ENCODE peak calls at places on chromosomes 16 and 17, in eight cellular contexts. O, J, Z, D, Y, X, F and S are unnamed samples. For H3K4me1, the result is how much of the 10 kb centered on the place peaks cover.

GRCh38 chr16:84726670-84727467 is 27.1 kb downstream of the USP10 start:
- DNase-seq in X (no peak), O (no peak), Z (no peak), F (peak), Y (peak), D (no peak), J (no peak), S (no peak)

GRCh38 chr16:31196324-31197088 is 6.1 kb downstream of the PYCARD start:
- DNase-seq in Y (no peak), D (no peak), Z (no peak), F (no peak), J (no peak), O (no peak), X (no peak), S (no peak)

GRCh38 chr17:29039764-29040598 is 3.0 kb upstream of the PIPOX start:
- DNase-seq in J (no peak), O (peak), D (peak), Z (peak), X (no peak), Y (no peak), F (no peak), S (peak)

GRCh38 chr17:50190278-50191069 is 11.0 kb downstream of the COL1A1 start:
- DNase-seq in J (no peak), F (no peak), Y (no peak), O (peak), Z (no peak), X (no peak), D (peak), S (no peak)

GRCh38 chr16:22356930-22357634 is 17.3 kb downstream of the CDR2 start:
- DNase-seq in O (no peak), Y (no peak), D (no peak), X (no peak), Z (no peak), J (no peak), F (no peak), S (peak)

GRCh38 chr16:48542020-48542473 is 67.9 kb downstream of the N4BP1 start:
- DNase-seq in Z (peak), D (peak), O (peak), X (peak), J (peak), Y (peak), F (peak), S (peak)

GRCh38 chr16:57471852-57472664 is 9.6 kb downstream of the POLR2C start:
- DNase-seq in J (no peak), D (peak), O (no peak), F (no peak), X (no peak), Z (no peak), Y (peak), S (peak)

GRCh38 chr17:46012506-46013079 is 13.5 kb downstream of the STH start:
- DNase-seq in X (peak), F (no peak), Y (no peak), D (no peak), J (no peak), O (no peak), Z (no peak), S (no peak)

GRCh38 chr16:48434653-48435318 is 49.6 kb upstream of the SIAH1 start:
- DNase-seq in D (peak), F (no peak), Z (peak), X (no peak), J (no peak), Y (no peak), O (peak), S (no peak)

GRCh38 chr16:70685938-70686375 is at the start of gene MTSS2:
- DNase-seq in X (peak), Y (peak), O (peak), D (peak), J (peak), F (peak), Z (peak), S (peak)

GRCh38 chr16:73000020-73000906 is 47.7 kb downstream of the ZFHX3 start:
- DNase-seq in Y (peak), D (peak), O (peak), F (peak), Z (no peak), X (no peak), J (peak), S (peak)

GRCh38 chr16:55056585-55057520 is 126.2 kb downstream of the IRX5 start:
- DNase-seq in Z (no peak), F (no peak), O (peak), X (no peak), D (peak), J (peak), Y (no peak), S (peak)

GRCh38 chr16:1188781-1189189 is 35.9 kb downstream of the CACNA1H start:
- DNase-seq in D (peak), Y (peak), O (peak), X (no peak), Z (peak), J (no peak), F (peak), S (peak)

GRCh38 chr16:81738831-81739496 is 40.1 kb upstream of the PLCG2 start:
- DNase-seq in J (peak), Z (no peak), X (peak), O (no peak), Y (peak), D (no peak), F (peak), S (no peak)

GRCh38 chr17:80441133-80441578 is 26.2 kb downstream of the ENDOV start:
- DNase-seq in Z (peak), F (peak), Y (no peak), O (peak), X (no peak), D (peak), J (no peak), S (peak)

GRCh38 chr17:32621612-32622312 is 135.0 kb downstream of the CDK5R1 start:
- DNase-seq in J (no peak), Z (no peak), Y (no peak), D (peak), O (no peak), X (no peak), F (no peak), S (no peak)

GRCh38 chr16:14378131-14378551 is 251.9 kb downstream of the PARN start:
- DNase-seq in J (no peak), X (no peak), O (peak), F (no peak), Z (peak), D (peak), Y (no peak), S (no peak)

GRCh38 chr17:83057793-83058477 is 21.5 kb upstream of the METRNL start:
- DNase-seq in D (no peak), F (peak), J (peak), Z (no peak), X (peak), Y (no peak), O (no peak), S (no peak)

GRCh38 chr16:81608515-81609209 is 164.1 kb downstream of the CMIP start:
- DNase-seq in X (no peak), D (peak), J (no peak), Z (peak), O (peak), Y (no peak), F (no peak), S (no peak)

GRCh38 chr16:13110124-13110796 is 208.9 kb downstream of the SHISA9 start:
- DNase-seq in F (no peak), Y (no peak), J (peak), O (peak), D (no peak), Z (no peak), X (peak), S (no peak)

GRCh38 chr16:31695667-31696066 is 168.0 kb downstream of the AHSP start:
- DNase-seq in J (no peak), F (no peak), X (no peak), Z (no peak), O (no peak), Y (no peak), D (no peak), S (peak)

GRCh38 chr17:76612977-76613851 is 27.6 kb upstream of the ST6GALNAC2 start:
- DNase-seq in O (no peak), D (no peak), X (no peak), F (no peak), Z (no peak), J (no peak), Y (no peak), S (no peak)

GRCh38 chr16:64579712-64580111 is 542.2 kb downstream of the CDH11 start:
- DNase-seq in D (no peak), F (no peak), O (no peak), Y (no peak), J (no peak), Z (no peak), X (no peak), S (no peak)

GRCh38 chr16:9013508-9013864 is 49.8 kb upstream of the USP7 start:
- DNase-seq in J (no peak), Y (no peak), F (no peak), Z (no peak), D (peak), O (no peak), X (no peak), S (no peak)

GRCh38 chr16:86089986-86090385 is 191.0 kb downstream of the IRF8 start:
- DNase-seq in F (no peak), X (peak), Y (no peak), O (no peak), D (no peak), Z (no peak), J (peak), S (no peak)

GRCh38 chr17:10091051-10091450 is 107.4 kb downstream of the GAS7 start:
- DNase-seq in X (no peak), O (peak), D (no peak), Y (no peak), Z (no peak), F (no peak), J (peak), S (no peak)

GRCh38 chr16:1429026-1429425 is 1.9 kb upstream of the PERCC1 start:
- DNase-seq in J (no peak), X (peak), D (no peak), Z (no peak), O (no peak), F (no peak), Y (no peak), S (no peak)

GRCh38 chr16:3578121-3578520 is 918 bp upstream of the NLRC3 start:
- DNase-seq in Y (no peak), J (no peak), X (no peak), D (no peak), O (no peak), F (no peak), Z (no peak), S (no peak)

GRCh38 chr16:10941127-10941933 is 938 bp downstream of the DEXI start:
- DNase-seq in D (no peak), F (no peak), Z (no peak), O (peak), X (no peak), J (no peak), Y (peak), S (no peak)

GRCh38 chr16:50311891-50312501 is 45.6 kb downstream of the ADCY7 start:
- DNase-seq in X (peak), Y (no peak), F (no peak), D (no peak), O (no peak), Z (no peak), J (peak), S (no peak)

GRCh38 chr16:87948119-87948545 is 3.1 kb upstream of the BANP start:
- DNase-seq in Y (no peak), Z (no peak), O (no peak), D (no peak), F (no peak), J (no peak), X (peak), S (no peak)

GRCh38 chr16:87942680-87943079 is 6.4 kb upstream of the CA5A start:
- DNase-seq in F (no peak), Y (no peak), Z (no peak), O (no peak), D (no peak), X (no peak), J (no peak), S (no peak)

GRCh38 chr16:87946596-87947350 is 4.5 kb upstream of the BANP start:
- DNase-seq in J (no peak), Z (no peak), Y (no peak), F (no peak), X (peak), O (no peak), D (no peak), S (no peak)

GRCh38 chr16:87947356-87948118 is 3.7 kb upstream of the BANP start:
- DNase-seq in X (peak), Z (no peak), D (no peak), O (no peak), F (no peak), Y (no peak), J (no peak), S (no peak)

DNA sequence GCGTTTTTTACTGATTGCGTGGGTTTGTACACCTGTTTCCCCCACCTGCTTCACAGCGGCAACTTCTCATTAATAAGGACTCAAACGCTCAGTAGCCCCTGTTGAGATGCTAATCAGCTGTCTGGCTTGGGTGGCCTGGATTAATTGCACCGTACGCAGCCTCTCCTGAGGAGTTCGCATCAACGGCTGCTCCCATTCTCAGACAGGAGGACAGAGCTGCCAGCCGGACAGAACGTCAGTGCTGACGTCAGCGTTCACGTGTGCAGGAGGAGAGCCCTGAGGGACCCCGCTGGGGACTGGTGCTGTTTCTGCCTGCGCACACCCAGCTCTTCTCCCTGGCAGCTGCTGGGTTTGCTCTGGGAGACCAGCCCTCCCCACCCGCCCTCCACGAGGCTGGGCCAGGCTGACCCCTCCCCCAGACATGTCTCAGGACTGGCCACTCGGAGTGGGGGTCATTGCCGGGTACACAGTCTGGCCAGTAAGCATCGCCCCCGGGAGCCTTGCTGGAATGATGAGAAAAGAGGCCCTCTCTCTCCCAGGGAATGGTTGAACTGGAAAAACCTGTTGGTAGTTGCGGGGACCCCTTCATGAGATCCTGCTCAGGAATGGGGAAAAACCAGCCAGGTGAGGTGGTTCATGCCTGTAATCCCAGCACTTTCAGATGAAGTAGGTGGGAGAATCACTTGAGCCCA is 5.7 kb upstream of the BANP start:
- DNase-seq in F (peak), D (peak), Z (peak), X (peak), O (peak), J (peak), Y (peak), S (peak)
- H3K4me3 ChIP-seq in F (peak), D (no peak), Z (peak), X (peak), O (peak), J (peak), Y (peak), S (no peak)

DNA sequence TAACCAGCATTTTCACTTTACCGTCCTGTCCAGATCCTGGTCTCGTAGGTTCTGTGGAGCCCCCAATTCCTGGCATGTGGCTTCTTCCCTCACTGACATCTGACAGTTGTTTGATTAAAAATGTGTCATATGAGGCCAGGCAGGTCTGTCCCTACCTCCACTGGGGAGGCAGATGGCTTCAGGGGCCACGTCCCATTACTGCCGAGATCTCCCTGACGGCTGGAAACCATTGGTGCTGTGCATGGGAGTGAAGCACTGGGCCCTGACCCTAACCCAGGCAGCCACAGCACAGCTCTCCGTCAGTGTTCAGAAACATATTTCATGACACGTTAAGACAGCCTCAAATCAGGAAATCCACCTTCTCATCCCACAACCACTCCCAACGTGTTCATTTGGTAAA is 77.5 kb downstream of the GNAO1 start:
- DNase-seq in F (no peak), J (peak), O (no peak), X (no peak), Z (no peak), D (no peak), Y (no peak), S (no peak)
- H3K4me1 ChIP-seq in F (under half), J (under half), O (under half), X (under half), Z (under half), D (under half), Y (under half), S (under half)

DNA sequence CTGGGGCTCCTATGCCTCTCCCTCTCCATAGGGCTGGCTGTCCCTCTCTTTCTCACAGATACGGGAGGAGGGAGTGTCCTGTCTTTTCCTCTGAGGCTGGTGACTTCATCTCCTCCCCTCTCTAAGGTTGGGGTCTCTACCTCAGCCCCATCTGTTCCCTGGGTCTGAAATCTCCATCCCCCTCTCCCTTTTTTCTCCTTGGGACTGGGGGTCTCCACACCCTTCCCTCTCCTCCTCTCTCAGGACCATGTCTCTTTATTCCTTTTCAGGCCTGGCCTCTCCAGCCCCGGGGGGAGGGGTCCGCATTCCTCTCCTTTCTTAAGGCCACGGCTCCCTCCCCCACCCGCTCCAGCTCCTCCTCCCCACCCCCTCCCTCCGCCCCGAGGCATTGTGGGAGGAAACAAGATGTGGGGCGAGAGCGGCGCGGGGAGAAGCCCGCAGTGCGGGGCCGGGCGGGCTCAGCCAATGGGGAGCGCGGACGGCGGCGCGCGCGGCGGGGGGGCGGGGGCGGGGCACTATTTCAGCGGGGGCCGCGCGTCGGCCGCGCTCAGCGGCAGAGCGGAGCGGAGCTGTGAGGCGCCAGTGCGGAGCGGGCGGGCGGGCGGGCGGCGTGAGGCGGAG is at the start of gene DYNLL2:
- DNase-seq in Z (peak), J (peak), X (peak), Y (peak), F (peak), D (peak), O (peak), S (peak)
- H3K4me3 ChIP-seq in Z (peak), J (peak), X (peak), Y (peak), F (peak), D (peak), O (peak), S (peak)

GRCh38 chr16:56195151-56195550 is 3.9 kb downstream of the GNAO1 start:
- DNase-seq in X (no peak), D (no peak), J (no peak), Y (no peak), Z (no peak), F (no peak), O (no peak), S (no peak)
- H3K4me1 ChIP-seq in X (under half), D (under half), J (under half), Y (under half), Z (under half), F (half or more), O (under half), S (under half)

GRCh38 chr16:90032664-90033346 is 13.5 kb upstream of the DBNDD1 start:
- DNase-seq in X (no peak), Z (peak), F (no peak), J (no peak), Y (no peak), O (peak), D (peak), S (peak)
- H3K4me3 ChIP-seq in X (no peak), Z (no peak), F (no peak), J (no peak), Y (no peak), O (no peak), D (no peak), S (no peak)

GRCh38 chr17:31476525-31477416 is 85.3 kb downstream of the RAB11FIP4 start:
- DNase-seq in Y (no peak), O (no peak), D (no peak), Z (no peak), X (no peak), F (no peak), J (no peak), S (no peak)
- H3K4me1 ChIP-seq in Y (under half), O (under half), D (under half), Z (under half), X (under half), F (under half), J (under half), S (under half)

GRCh38 chr17:42153919-42154491 is 784 bp downstream of the RAB5C start:
- DNase-seq in D (peak), F (no peak), Y (peak), O (peak), X (no peak), J (no peak), Z (peak), S (no peak)
- H3K4me3 ChIP-seq in D (peak), F (peak), Y (peak), O (peak), X (peak), J (peak), Z (peak), S (peak)

DNA sequence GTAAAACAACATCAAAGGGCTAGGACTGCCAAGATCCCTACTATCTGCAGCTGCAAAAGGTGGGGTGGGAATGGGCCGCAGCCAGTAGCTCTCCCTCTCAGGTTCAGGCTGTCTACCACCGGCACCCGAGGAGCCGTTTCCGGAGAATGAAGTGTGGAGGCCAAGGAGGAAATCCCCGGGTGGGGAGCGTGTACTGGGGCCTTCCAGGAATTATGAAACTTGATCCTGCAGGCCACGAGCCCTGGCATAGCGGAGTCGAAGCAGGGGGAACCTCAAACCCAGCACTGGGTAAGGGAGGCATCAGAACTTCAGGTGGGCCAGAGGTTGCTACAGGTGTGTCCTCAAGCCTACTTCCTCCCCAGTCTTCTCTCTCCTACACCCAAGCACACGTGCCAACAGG is 5.1 kb downstream of the INPP5K start:
- DNase-seq in D (no peak), X (no peak), Z (no peak), F (peak), J (peak), Y (peak), O (no peak), S (peak)
- H3K4me1 ChIP-seq in D (under half), X (under half), Z (under half), F (half or more), J (under half), Y (under half), O (under half), S (under half)

GRCh38 chr17:78250891-78251772 is 19.7 kb downstream of the TMEM235 start:
- DNase-seq in F (peak), J (peak), X (peak), Y (peak), D (peak), Z (peak), O (peak), S (peak)
- H3K4me3 ChIP-seq in F (no peak), J (no peak), X (no peak), Y (no peak), D (no peak), Z (no peak), O (no peak), S (no peak)